ENCODE peak calls at places on chromosomes 6 and 20, in seven cellular contexts. A is transverse colon; R is naive thymus-derived CD4-positive, alpha-beta T cell; N is CD8-positive, alpha-beta memory T cell; I is cardiac muscle cell; G is CD4-positive, alpha-beta T cell; M is effector memory CD4-positive, alpha-beta T cell. L is an unnamed sample.
A peak's percentile ranks its signal among the peaks of the same experiment; 100 is the strongest.

GRCh38 chr20:258963-259362 is 1.4 kb downstream of the DEFB132 start:
- DNase-seq in I (no peak), A (no peak), N (no peak), M (no peak), G (no peak), R (no peak), L (no peak)

GRCh38 chr6:157762636-157763035 is 60.4 kb upstream of the SNX9 start:
- DNase-seq in N (peak; percentile 42), A (no peak), G (no peak), M (no peak), R (no peak), I (no peak), L (no peak)

GRCh38 chr6:89436226-89436625 is 3.3 kb downstream of the ANKRD6 start:
- DNase-seq in N (no peak), M (no peak), G (no peak), I (no peak), A (no peak), R (no peak), L (no peak)

GRCh38 chr6:33641144-33641543 is 20.0 kb downstream of the ITPR3 start:
- DNase-seq in R (no peak), M (no peak), A (no peak), G (no peak), N (no peak), I (no peak), L (no peak)

GRCh38 chr6:128482642-128483041 is 37.8 kb downstream of the PTPRK start:
- DNase-seq in G (no peak), I (no peak), M (no peak), A (no peak), R (no peak), N (no peak), L (no peak)

GRCh38 chr20:1327241-1327653 is 1.7 kb downstream of the SDCBP2 start:
- DNase-seq in M (no peak), N (no peak), R (no peak), I (no peak), G (no peak), A (peak; percentile 41), L (no peak)

GRCh38 chr6:46963626-46964025 is 41.9 kb upstream of the ADGRF5 start:
- DNase-seq in G (no peak), N (no peak), R (no peak), I (no peak), M (no peak), A (no peak), L (no peak)

GRCh38 chr6:40349566-40350192 is 237.5 kb downstream of the LRFN2 start:
- DNase-seq in A (no peak), I (no peak), G (no peak), N (no peak), R (no peak), M (no peak), L (no peak)

GRCh38 chr6:18551228-18551627 is 164.1 kb downstream of the RNF144B start:
- DNase-seq in A (no peak), I (no peak), N (no peak), M (no peak), R (no peak), G (no peak), L (no peak)

GRCh38 chr20:37827605-37828004 is 75.3 kb upstream of the VSTM2L start:
- DNase-seq in N (no peak), G (no peak), I (no peak), A (no peak), M (no peak), R (no peak), L (no peak)

GRCh38 chr6:38671885-38672467 is 31.0 kb downstream of the GLO1 start:
- DNase-seq in N (peak; percentile 29), I (peak; percentile 68), G (no peak), A (peak; percentile 18), M (peak; percentile 5), R (peak; percentile 19), L (no peak)

GRCh38 chr6:11277275-11278206 is 45.1 kb upstream of the NEDD9 start:
- DNase-seq in I (peak; percentile 59), M (no peak), A (no peak), R (no peak), N (no peak), G (no peak), L (no peak)

GRCh38 chr6:64249129-64249528 is 613.5 kb downstream of the PHF3 start:
- DNase-seq in G (no peak), N (no peak), R (no peak), M (no peak), A (no peak), I (no peak), L (no peak)

GRCh38 chr20:31989030-31989645 is 21.1 kb upstream of the CCM2L start:
- DNase-seq in R (no peak), M (no peak), I (no peak), A (no peak), G (no peak), N (no peak), L (no peak)

GRCh38 chr20:1890469-1891262 is 4.5 kb upstream of the SIRPA start:
- DNase-seq in G (no peak), A (no peak), I (no peak), N (no peak), M (no peak), R (no peak), L (no peak)

GRCh38 chr6:13710552-13711383 is 867 bp downstream of the RANBP9 start:
- DNase-seq in A (peak; percentile 66), R (no peak), G (peak; percentile 16), N (peak; percentile 36), I (peak; percentile 73), M (peak; percentile 17), L (peak; percentile 26)

GRCh38 chr20:20710847-20711315 is 1.6 kb downstream of the RALGAPA2 start:
- DNase-seq in R (peak; percentile 25), N (peak; percentile 22), M (no peak), A (peak; percentile 54), G (no peak), I (no peak), L (no peak)

GRCh38 chr6:12957321-12958051 is 240.9 kb downstream of the PHACTR1 start:
- DNase-seq in R (no peak), A (peak; percentile 26), M (no peak), N (peak; percentile 5), I (peak; percentile 45), G (peak; percentile 2), L (no peak)

GRCh38 chr6:81734081-81734480 is 18.4 kb downstream of the TENT5A start:
- DNase-seq in G (no peak), I (no peak), M (no peak), R (no peak), A (no peak), N (no peak), L (no peak)

GRCh38 chr6:341914-342831 is 49.4 kb upstream of the IRF4 start:
- DNase-seq in A (peak; percentile 53), M (no peak), I (no peak), G (no peak), R (no peak), N (no peak), L (no peak)
- H3K9me3 ChIP-seq in A (no peaks in the 10 kb centered on the region), M (no peaks in the 10 kb centered on the region), I (no peaks in the 10 kb centered on the region), G (no peaks in the 10 kb centered on the region), R (no peaks in the 10 kb centered on the region), N (no peaks in the 10 kb centered on the region), L (no peaks in the 10 kb centered on the region)

GRCh38 chr20:55740076-55740475 is 265.2 kb downstream of the CBLN4 start:
- DNase-seq in R (no peak), N (no peak), I (no peak), G (no peak), A (no peak), M (no peak), L (no peak)
- H3K9me3 ChIP-seq in R (no peaks in the 10 kb centered on the region), N (no peaks in the 10 kb centered on the region), I (no peaks in the 10 kb centered on the region), G (no peaks in the 10 kb centered on the region), A (no peaks in the 10 kb centered on the region), M (no peaks in the 10 kb centered on the region), L (no peaks in the 10 kb centered on the region)

DNA sequence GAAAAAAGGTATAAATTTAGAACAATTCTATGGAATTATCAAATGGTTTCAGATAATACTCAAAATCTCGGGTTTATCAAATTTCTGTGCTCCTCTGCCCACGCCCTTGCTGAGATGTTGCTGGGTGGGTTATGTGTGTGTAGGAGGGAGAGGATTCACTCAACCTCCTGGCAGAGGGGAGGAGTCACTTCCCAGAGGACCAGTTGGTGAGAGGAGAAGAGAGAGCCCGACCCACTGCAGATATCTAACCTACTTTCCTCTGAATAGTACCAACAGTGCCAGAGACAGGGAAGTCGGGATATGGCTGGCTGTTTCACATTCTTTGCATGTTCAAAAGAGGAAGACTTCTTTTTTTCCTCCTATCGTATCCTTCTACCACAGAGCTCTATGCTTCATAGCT is 187.1 kb upstream of the MAN1A1 start:
- DNase-seq in M (no peak), A (no peak), R (no peak), I (no peak), G (no peak), N (no peak), L (no peak)
- H3K9me3 ChIP-seq in M (no peaks in the 10 kb centered on the region), A (no peaks in the 10 kb centered on the region), R (no peaks in the 10 kb centered on the region), I (no peaks in the 10 kb centered on the region), G (no peaks in the 10 kb centered on the region), N (no peaks in the 10 kb centered on the region), L (no peaks in the 10 kb centered on the region)

DNA sequence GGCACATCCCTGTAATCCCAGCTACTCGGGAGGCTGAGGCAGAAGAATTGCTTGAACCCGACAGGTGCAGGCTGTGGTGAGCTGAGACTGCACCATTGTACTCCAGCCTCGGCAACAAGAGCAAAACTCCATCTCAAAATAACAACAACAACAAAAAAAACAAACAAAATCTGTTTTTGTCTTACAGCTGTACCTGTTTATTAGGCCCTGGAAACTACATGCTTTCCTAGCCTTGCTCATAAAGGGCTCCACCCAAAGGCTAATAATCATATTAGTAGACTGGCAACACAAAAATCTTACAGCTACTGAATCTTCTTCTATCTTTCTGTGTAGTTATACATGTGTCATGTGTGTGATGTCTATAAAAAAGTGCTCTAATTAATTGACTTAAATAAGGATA is 503.9 kb upstream of the EYS start:
- DNase-seq in A (no peak), G (no peak), N (no peak), I (no peak), R (no peak), M (no peak), L (no peak)
- H3K9me3 ChIP-seq in A (peaks cover 5% of the 10 kb centered on the region), G (no peaks in the 10 kb centered on the region), N (no peaks in the 10 kb centered on the region), I (peaks cover 3% of the 10 kb centered on the region), R (peaks cover 4% of the 10 kb centered on the region), M (no peaks in the 10 kb centered on the region), L (no peaks in the 10 kb centered on the region)

GRCh38 chr6:155346957-155347356 is 32.7 kb upstream of the TFB1M start:
- DNase-seq in N (no peak), R (no peak), G (no peak), M (no peak), I (no peak), A (no peak), L (no peak)
- H3K9me3 ChIP-seq in N (no peaks in the 10 kb centered on the region), R (no peaks in the 10 kb centered on the region), G (no peaks in the 10 kb centered on the region), M (no peaks in the 10 kb centered on the region), I (no peaks in the 10 kb centered on the region), A (no peaks in the 10 kb centered on the region), L (no peaks in the 10 kb centered on the region)

DNA sequence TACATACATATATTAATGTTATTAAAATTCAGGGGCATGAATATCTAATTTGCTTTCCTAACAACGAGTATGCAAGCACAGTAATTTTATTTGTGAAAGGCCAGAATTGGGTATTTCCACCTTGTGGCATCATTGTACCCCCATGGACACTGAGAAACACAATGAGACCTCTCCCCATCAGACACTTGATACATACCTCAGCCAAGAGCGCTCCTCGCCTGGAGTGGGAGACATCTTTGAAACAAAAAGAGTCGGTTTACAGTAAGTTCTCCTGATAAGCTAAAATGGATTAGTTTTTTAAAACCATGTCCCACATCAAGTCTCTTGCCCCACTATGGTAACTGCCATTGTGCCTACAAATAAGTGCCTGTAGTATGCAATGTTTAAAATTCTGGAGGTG is 2.1 kb downstream of the CNR1 start:
- DNase-seq in R (no peak), M (no peak), G (no peak), A (no peak), N (no peak), I (no peak), L (no peak)
- H3K9me3 ChIP-seq in R (no peaks in the 10 kb centered on the region), M (no peaks in the 10 kb centered on the region), G (no peaks in the 10 kb centered on the region), A (no peaks in the 10 kb centered on the region), N (no peaks in the 10 kb centered on the region), I (no peaks in the 10 kb centered on the region), L (no peaks in the 10 kb centered on the region)

GRCh38 chr6:355809-356208 is 35.7 kb upstream of the IRF4 start:
- DNase-seq in I (no peak), G (no peak), N (no peak), R (no peak), A (no peak), M (no peak), L (no peak)
- H3K9me3 ChIP-seq in I (peaks cover 5% of the 10 kb centered on the region), G (no peaks in the 10 kb centered on the region), N (no peaks in the 10 kb centered on the region), R (no peaks in the 10 kb centered on the region), A (no peaks in the 10 kb centered on the region), M (no peaks in the 10 kb centered on the region), L (no peaks in the 10 kb centered on the region)

L was measured in T-helper 17 cell.